ENCODE peak calls at places on chromosomes 4 and X, in four cellular contexts. Q, X, K and F are unnamed samples.

GRCh38 chr4:100576570-100576969 is 58.7 kb upstream of the EMCN start:
- DNase-seq in Q (no peak), X (no peak), K (no peak), F (no peak)

GRCh38 chrX:45200741-45201234 is at the start of gene DIPK2B:
- DNase-seq in Q (no peak), K (no peak), X (no peak), F (no peak)

GRCh38 chrX:20521245-20521644 is 254.5 kb upstream of the RPS6KA3 start:
- DNase-seq in Q (no peak), K (no peak), X (no peak), F (no peak)

GRCh38 chr4:161248880-161249279 is 914.9 kb downstream of the FSTL5 start:
- DNase-seq in Q (no peak), X (no peak), K (no peak), F (no peak)

GRCh38 chr4:171353535-171353934 is 459.7 kb upstream of the GALNTL6 start:
- DNase-seq in K (no peak), X (no peak), Q (no peak), F (no peak)

GRCh38 chr4:185863946-185864345 is 52.0 kb upstream of the SORBS2 start:
- DNase-seq in K (no peak), X (no peak), Q (no peak), F (no peak)

GRCh38 chr4:5067908-5068307 is 16.6 kb downstream of the STK32B start:
- DNase-seq in K (no peak), X (no peak), Q (no peak), F (no peak)

GRCh38 chrX:10726647-10727046 is 106.3 kb upstream of the MID1 start:
- DNase-seq in Q (no peak), K (no peak), X (no peak), F (no peak)

GRCh38 chr4:47936336-47936735 is 22.0 kb upstream of the NFXL1 start:
- DNase-seq in K (no peak), X (no peak), Q (no peak), F (no peak)

GRCh38 chr4:108787724-108788123 is 24.9 kb upstream of the ETNPPL start:
- DNase-seq in K (no peak), X (no peak), Q (no peak), F (no peak)

GRCh38 chr4:85556293-85556692 is 81.3 kb downstream of the ARHGAP24 start:
- DNase-seq in K (peak), X (no peak), Q (no peak), F (no peak)

GRCh38 chr4:13328591-13328990 is 155.5 kb downstream of the RAB28 start:
- DNase-seq in Q (no peak), X (no peak), K (no peak), F (no peak)
- TF ChIP-seq SPI1 in Q (no peak), X (no peak), K (no peak), F (no peak)

DNA sequence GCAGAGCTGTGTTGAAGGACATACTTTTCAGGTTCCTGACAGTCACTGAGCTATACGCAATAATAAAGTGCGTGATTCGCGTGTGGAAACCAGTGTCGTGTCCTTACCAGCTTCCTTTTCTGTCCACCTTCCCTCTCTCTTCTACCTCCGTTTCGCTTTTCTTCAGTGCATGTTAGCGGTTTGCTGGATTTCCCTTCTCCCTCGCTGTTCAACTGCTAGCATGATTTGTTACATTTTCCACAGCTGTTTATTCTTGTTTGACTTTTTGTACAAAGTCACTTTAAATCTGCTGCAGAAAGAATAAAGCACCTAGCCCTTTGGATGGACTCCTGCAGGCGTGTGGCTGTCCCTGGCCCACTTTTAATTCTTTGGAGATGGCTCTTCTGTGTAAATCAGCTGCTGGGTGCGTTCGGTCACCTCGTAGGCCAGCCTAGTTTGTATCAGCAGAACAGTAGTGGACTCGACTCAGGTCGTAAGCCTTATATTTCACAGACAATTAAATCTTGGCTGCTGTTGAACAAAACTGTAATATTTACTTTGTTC is 8.9 kb upstream of the HAND2 start:
- DNase-seq in Q (no peak), K (no peak), X (peak), F (no peak)
- TF ChIP-seq SPI1 in Q (no peak), K (no peak), X (no peak), F (no peak)

DNA sequence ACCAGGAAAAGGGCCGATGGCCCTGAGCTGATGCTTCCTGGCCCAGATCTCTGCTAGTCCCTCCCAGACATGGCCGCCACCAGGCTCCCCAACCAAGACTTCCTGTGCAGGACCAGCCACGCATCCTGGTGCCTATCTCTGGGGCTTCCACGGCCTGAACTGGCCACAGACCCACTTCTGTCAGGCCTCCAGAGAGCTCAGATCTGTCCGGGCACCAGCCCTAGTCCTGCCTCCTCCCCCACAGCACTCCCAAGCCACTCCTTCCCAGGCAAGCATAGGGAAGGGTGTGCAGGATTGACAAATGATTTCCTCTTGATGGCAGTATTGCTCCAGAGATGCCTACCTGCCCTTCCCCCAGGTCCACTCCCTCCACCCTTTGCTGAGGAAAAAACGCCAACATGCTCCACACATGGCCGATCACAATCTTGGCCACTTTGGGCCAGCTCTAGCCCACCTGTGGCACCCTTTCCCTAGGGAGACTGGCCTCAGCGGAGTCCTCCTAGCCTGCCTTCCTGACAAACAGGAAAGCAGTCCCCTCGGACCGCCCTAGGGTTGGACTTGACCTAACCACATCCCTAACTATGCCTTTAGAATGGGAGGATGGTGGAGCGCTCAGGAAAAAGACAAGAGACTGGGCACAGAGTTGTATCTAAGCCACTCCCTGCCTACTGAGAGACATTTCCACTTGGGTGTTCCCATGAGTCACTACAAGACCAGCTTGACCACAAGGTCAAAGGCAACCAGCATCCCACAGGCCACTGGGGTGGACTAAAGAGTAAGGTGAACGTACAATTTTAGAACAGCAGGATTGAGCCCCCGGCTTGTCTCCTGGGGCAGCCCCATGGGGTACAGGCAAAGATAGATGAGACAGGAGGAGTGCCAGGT is 277.5 kb upstream of the AGTR2 start:
- DNase-seq in Q (peak), X (no peak), K (peak), F (no peak)
- TF ChIP-seq SPI1 in Q (no peak), X (no peak), K (no peak), F (no peak)

GRCh38 chr4:87557348-87557747 is 28.2 kb upstream of the SPARCL1 start:
- DNase-seq in K (no peak), X (no peak), Q (no peak), F (no peak)
- TF ChIP-seq SPI1 in K (no peak), X (no peak), Q (no peak), F (no peak)

GRCh38 chr4:182925298-182925738 is 8.1 kb upstream of the DCTD start:
- DNase-seq in Q (peak), K (peak), X (no peak), F (no peak)
- TF ChIP-seq SPI1 in Q (no peak), K (no peak), X (no peak), F (no peak)

DNA sequence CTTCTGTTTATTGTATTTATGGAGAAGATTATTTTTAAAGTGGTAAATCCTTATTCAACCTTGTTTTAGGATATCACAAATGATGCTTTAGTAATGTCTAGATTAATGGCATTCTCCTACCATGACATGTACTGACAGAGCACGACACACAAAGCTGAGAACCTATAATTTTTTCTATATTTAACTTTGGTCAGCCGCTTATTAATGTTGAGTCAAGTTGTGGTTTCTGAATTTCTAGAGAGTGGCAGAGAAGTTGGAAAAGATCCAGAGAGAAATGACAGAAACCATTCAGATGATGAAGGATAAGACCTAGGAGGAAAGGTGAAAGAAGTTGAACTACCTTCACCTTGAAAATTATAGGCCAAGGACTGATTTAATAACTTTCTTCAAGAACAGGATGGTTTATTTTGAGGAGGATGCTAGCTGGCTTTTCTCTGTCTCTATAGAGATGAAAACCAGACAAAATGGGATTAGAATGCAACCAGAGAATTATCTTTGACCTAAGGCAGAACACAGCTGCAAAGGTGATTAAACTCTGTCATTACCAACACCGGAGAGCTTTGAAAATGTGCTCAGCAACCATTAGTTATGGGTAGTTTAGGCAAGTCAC is 62.6 kb upstream of the TSPAN5 start:
- DNase-seq in K (no peak), X (no peak), Q (no peak), F (no peak)
- TF ChIP-seq SPI1 in K (no peak), X (no peak), Q (no peak), F (no peak)

GRCh38 chr4:145153181-145153903 is 27.0 kb downstream of the OTUD4 start:
- DNase-seq in X (no peak), K (no peak), Q (no peak), F (no peak)

GRCh38 chr4:145155268-145155870 is 25.0 kb downstream of the OTUD4 start:
- DNase-seq in K (no peak), X (no peak), Q (no peak), F (no peak)

GRCh38 chr4:145153904-145154298 is 26.5 kb downstream of the OTUD4 start:
- DNase-seq in K (no peak), Q (no peak), X (no peak), F (no peak)

GRCh38 chr4:145148980-145149379 is 31.4 kb downstream of the OTUD4 start:
- DNase-seq in Q (no peak), X (no peak), K (no peak), F (no peak)

DNA sequence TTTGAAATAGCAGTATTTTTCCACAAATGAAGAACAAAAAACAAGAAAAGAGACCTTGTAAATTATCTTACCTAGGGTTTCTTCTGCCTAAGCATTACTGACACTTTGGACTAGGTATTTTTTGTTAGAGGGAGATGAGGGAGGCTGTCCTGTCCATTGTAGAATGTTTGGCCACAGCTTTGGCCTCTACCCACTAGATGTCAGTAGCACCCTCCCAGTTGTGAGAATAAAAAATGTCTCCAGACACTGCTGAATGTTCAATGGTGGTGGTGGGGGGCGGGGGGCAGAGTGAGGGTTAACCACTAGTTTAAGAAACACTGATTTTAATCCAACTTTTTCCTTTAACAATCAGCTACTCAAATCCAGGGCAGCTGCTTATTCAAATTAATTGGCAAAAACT is 25.8 kb downstream of the OTUD4 start:
- DNase-seq in Q (no peak), K (no peak), X (no peak), F (no peak)
- TF ChIP-seq SPI1 in Q (no peak), K (no peak), X (no peak), F (no peak)

DNA sequence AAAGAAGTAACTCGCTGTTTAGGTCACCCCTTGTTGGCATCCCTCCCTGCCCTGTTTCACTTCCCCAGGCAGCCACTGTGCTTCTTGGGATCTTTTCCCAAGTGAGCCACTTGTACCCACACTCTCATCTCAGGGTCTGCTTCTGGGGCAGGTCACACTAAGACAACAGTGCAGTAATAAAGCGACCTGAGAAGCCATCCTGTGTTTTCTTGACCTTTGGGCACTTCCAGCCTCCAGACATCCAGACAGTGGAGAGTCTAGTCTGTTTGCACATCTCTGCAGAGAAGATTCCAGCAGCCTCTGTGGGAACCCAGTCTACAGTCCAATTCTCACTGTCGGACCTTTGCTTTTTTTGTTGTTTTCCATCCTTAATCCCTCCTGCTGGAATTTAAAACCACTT is 50.3 kb upstream of the ATP6AP2 start:
- DNase-seq in X (no peak), Q (no peak), K (no peak), F (no peak)
- TF ChIP-seq SPI1 in X (no peak), Q (no peak), K (no peak), F (no peak)

GRCh38 chrX:21778236-21778635 is 20.3 kb upstream of the SMPX start:
- DNase-seq in Q (no peak), X (no peak), K (no peak), F (no peak)
- TF ChIP-seq SPI1 in Q (no peak), X (no peak), K (no peak), F (no peak)